ENCODE peak calls at places on chromosomes 16 and 17, in seven cellular contexts. One of them, this sample, is unnamed.

GRCh38 chr17:66190738-66191606 is 961 bp downstream of the CEP112 start:
- DNase-seq in CD8-positive, alpha-beta T cell: no peak
- DNase-seq in ovary: no peak
- DNase-seq in tibial nerve: no peak
- DNase-seq in PC-3: peak
- DNase-seq in heart right ventricle: no peak
- DNase-seq in fibroblast of villous mesenchyme: peak
- DNase-seq in this sample: no peak

GRCh38 chr17:4953461-4953961 is 2.6 kb downstream of the ENO3 start:
- DNase-seq in CD8-positive, alpha-beta T cell: no peak
- DNase-seq in fibroblast of villous mesenchyme: peak
- DNase-seq in ovary: no peak
- DNase-seq in tibial nerve: no peak
- DNase-seq in heart right ventricle: no peak
- DNase-seq in PC-3: no peak
- DNase-seq in this sample: no peak

GRCh38 chr16:70740919-70741778 is 55.3 kb upstream of the MTSS2 start:
- DNase-seq in ovary: no peak
- DNase-seq in CD8-positive, alpha-beta T cell: peak
- DNase-seq in tibial nerve: no peak
- DNase-seq in fibroblast of villous mesenchyme: peak
- DNase-seq in heart right ventricle: no peak
- DNase-seq in PC-3: no peak
- DNase-seq in this sample: peak

GRCh38 chr17:2057714-2058520 is 3.0 kb downstream of the HIC1 start:
- DNase-seq in ovary: peak
- DNase-seq in heart right ventricle: no peak
- DNase-seq in CD8-positive, alpha-beta T cell: no peak
- DNase-seq in tibial nerve: no peak
- DNase-seq in fibroblast of villous mesenchyme: peak
- DNase-seq in PC-3: no peak
- DNase-seq in this sample: no peak

GRCh38 chr17:41781404-41782110 is 5.0 kb downstream of the JUP start:
- DNase-seq in heart right ventricle: peak
- DNase-seq in fibroblast of villous mesenchyme: peak
- DNase-seq in PC-3: no peak
- DNase-seq in tibial nerve: no peak
- DNase-seq in ovary: no peak
- DNase-seq in CD8-positive, alpha-beta T cell: no peak
- DNase-seq in this sample: no peak

GRCh38 chr16:3458852-3459361 is 15.4 kb downstream of the NAA60 start:
- DNase-seq in tibial nerve: no peak
- DNase-seq in CD8-positive, alpha-beta T cell: no peak
- DNase-seq in ovary: no peak
- DNase-seq in heart right ventricle: no peak
- DNase-seq in PC-3: peak
- DNase-seq in fibroblast of villous mesenchyme: peak
- DNase-seq in this sample: peak

GRCh38 chr17:17326275-17326875 is 23.2 kb downstream of the NT5M start:
- DNase-seq in ovary: no peak
- DNase-seq in heart right ventricle: no peak
- DNase-seq in tibial nerve: no peak
- DNase-seq in fibroblast of villous mesenchyme: no peak
- DNase-seq in CD8-positive, alpha-beta T cell: no peak
- DNase-seq in PC-3: no peak
- DNase-seq in this sample: no peak

GRCh38 chr17:16150251-16150859 is 65.0 kb downstream of the NCOR1 start:
- DNase-seq in PC-3: peak
- DNase-seq in ovary: no peak
- DNase-seq in fibroblast of villous mesenchyme: peak
- DNase-seq in tibial nerve: no peak
- DNase-seq in CD8-positive, alpha-beta T cell: no peak
- DNase-seq in heart right ventricle: no peak
- DNase-seq in this sample: no peak

GRCh38 chr17:63697341-63698286 is 2.3 kb downstream of the LIMD2 start:
- DNase-seq in fibroblast of villous mesenchyme: peak
- DNase-seq in tibial nerve: no peak
- DNase-seq in heart right ventricle: peak
- DNase-seq in ovary: no peak
- DNase-seq in PC-3: peak
- DNase-seq in CD8-positive, alpha-beta T cell: peak
- DNase-seq in this sample: peak

GRCh38 chr17:41917957-41918391 is 777 bp downstream of the ACLY start:
- DNase-seq in CD8-positive, alpha-beta T cell: peak
- DNase-seq in heart right ventricle: peak
- DNase-seq in fibroblast of villous mesenchyme: peak
- DNase-seq in PC-3: peak
- DNase-seq in tibial nerve: peak
- DNase-seq in ovary: peak
- DNase-seq in this sample: no peak

GRCh38 chr17:39753514-39754160 is 15.9 kb downstream of the GRB7 start:
- DNase-seq in CD8-positive, alpha-beta T cell: peak
- DNase-seq in PC-3: peak
- DNase-seq in fibroblast of villous mesenchyme: peak
- DNase-seq in heart right ventricle: peak
- DNase-seq in tibial nerve: no peak
- DNase-seq in ovary: no peak
- DNase-seq in this sample: no peak

GRCh38 chr16:27636453-27637200 is 86.7 kb downstream of the KATNIP start:
- DNase-seq in PC-3: no peak
- DNase-seq in ovary: no peak
- DNase-seq in CD8-positive, alpha-beta T cell: no peak
- DNase-seq in heart right ventricle: no peak
- DNase-seq in fibroblast of villous mesenchyme: no peak
- DNase-seq in tibial nerve: no peak
- DNase-seq in this sample: no peak

GRCh38 chr17:12386240-12386639 is 279.4 kb upstream of the MYOCD start:
- DNase-seq in tibial nerve: no peak
- DNase-seq in CD8-positive, alpha-beta T cell: no peak
- DNase-seq in heart right ventricle: no peak
- DNase-seq in ovary: no peak
- DNase-seq in fibroblast of villous mesenchyme: peak
- DNase-seq in PC-3: no peak
- DNase-seq in this sample: no peak

GRCh38 chr16:26598061-26598460 is 468.7 kb upstream of the C16orf82 start:
- DNase-seq in tibial nerve: no peak
- DNase-seq in heart right ventricle: no peak
- DNase-seq in ovary: no peak
- DNase-seq in fibroblast of villous mesenchyme: no peak
- DNase-seq in CD8-positive, alpha-beta T cell: peak
- DNase-seq in PC-3: peak
- DNase-seq in this sample: peak

GRCh38 chr17:48037924-48038323 is 327 bp upstream of the COPZ2 start:
- DNase-seq in fibroblast of villous mesenchyme: no peak
- DNase-seq in CD8-positive, alpha-beta T cell: no peak
- DNase-seq in PC-3: no peak
- DNase-seq in ovary: no peak
- DNase-seq in heart right ventricle: no peak
- DNase-seq in tibial nerve: no peak
- DNase-seq in this sample: no peak

GRCh38 chr17:82225368-82226029 is 3.3 kb upstream of the SLC16A3 start:
- DNase-seq in PC-3: no peak
- DNase-seq in ovary: no peak
- DNase-seq in tibial nerve: no peak
- DNase-seq in heart right ventricle: peak
- DNase-seq in CD8-positive, alpha-beta T cell: no peak
- DNase-seq in fibroblast of villous mesenchyme: no peak
- DNase-seq in this sample: no peak

GRCh38 chr17:40346061-40346767 is 18.3 kb downstream of the GJD3 start:
- DNase-seq in PC-3: no peak
- DNase-seq in tibial nerve: no peak
- DNase-seq in heart right ventricle: no peak
- DNase-seq in ovary: no peak
- DNase-seq in fibroblast of villous mesenchyme: no peak
- DNase-seq in CD8-positive, alpha-beta T cell: no peak
- DNase-seq in this sample: no peak

GRCh38 chr17:58183514-58183913 is 9.0 kb upstream of the EPX start:
- DNase-seq in CD8-positive, alpha-beta T cell: no peak
- DNase-seq in heart right ventricle: no peak
- DNase-seq in tibial nerve: no peak
- DNase-seq in PC-3: no peak
- DNase-seq in ovary: no peak
- DNase-seq in fibroblast of villous mesenchyme: no peak
- DNase-seq in this sample: no peak

GRCh38 chr16:66568355-66568754 is 2.1 kb downstream of the CMTM1 start:
- DNase-seq in tibial nerve: no peak
- DNase-seq in CD8-positive, alpha-beta T cell: no peak
- DNase-seq in heart right ventricle: no peak
- DNase-seq in ovary: no peak
- DNase-seq in PC-3: no peak
- DNase-seq in fibroblast of villous mesenchyme: no peak
- DNase-seq in this sample: no peak

GRCh38 chr17:13704333-13704732 is 102.6 kb upstream of the HS3ST3A1 start:
- DNase-seq in tibial nerve: no peak
- DNase-seq in heart right ventricle: no peak
- DNase-seq in PC-3: peak
- DNase-seq in fibroblast of villous mesenchyme: peak
- DNase-seq in ovary: no peak
- DNase-seq in CD8-positive, alpha-beta T cell: no peak
- DNase-seq in this sample: no peak

GRCh38 chr17:79026345-79027273 is 2.6 kb downstream of the C1QTNF1 start:
- DNase-seq in ovary: peak
- DNase-seq in tibial nerve: no peak
- DNase-seq in PC-3: peak
- DNase-seq in CD8-positive, alpha-beta T cell: no peak
- DNase-seq in heart right ventricle: peak
- DNase-seq in fibroblast of villous mesenchyme: peak
- DNase-seq in this sample: no peak
- H3K4me3 ChIP-seq in ovary: no peak
- H3K4me3 ChIP-seq in tibial nerve: no peak
- H3K4me3 ChIP-seq in PC-3: peak
- H3K4me3 ChIP-seq in CD8-positive, alpha-beta T cell: no peak
- H3K4me3 ChIP-seq in heart right ventricle: peak
- H3K4me3 ChIP-seq in fibroblast of villous mesenchyme: peak
- H3K4me3 ChIP-seq in this sample: no peak

GRCh38 chr16:29898135-29898534 is 1.2 kb downstream of the SEZ6L2 start:
- DNase-seq in heart right ventricle: no peak
- DNase-seq in CD8-positive, alpha-beta T cell: no peak
- DNase-seq in PC-3: no peak
- DNase-seq in ovary: no peak
- DNase-seq in fibroblast of villous mesenchyme: no peak
- DNase-seq in tibial nerve: no peak
- DNase-seq in this sample: no peak
- H3K4me3 ChIP-seq in heart right ventricle: no peak
- H3K4me3 ChIP-seq in CD8-positive, alpha-beta T cell: no peak
- H3K4me3 ChIP-seq in PC-3: peak
- H3K4me3 ChIP-seq in ovary: no peak
- H3K4me3 ChIP-seq in fibroblast of villous mesenchyme: no peak
- H3K4me3 ChIP-seq in tibial nerve: no peak
- H3K4me3 ChIP-seq in this sample: no peak

GRCh38 chr17:78917451-78918307 is 7.5 kb downstream of the TIMP2 start:
- DNase-seq in CD8-positive, alpha-beta T cell: no peak
- DNase-seq in heart right ventricle: no peak
- DNase-seq in PC-3: no peak
- DNase-seq in ovary: no peak
- DNase-seq in fibroblast of villous mesenchyme: no peak
- DNase-seq in tibial nerve: no peak
- DNase-seq in this sample: no peak

GRCh38 chr17:78920528-78920927 is 4.7 kb downstream of the TIMP2 start:
- DNase-seq in heart right ventricle: no peak
- DNase-seq in PC-3: no peak
- DNase-seq in fibroblast of villous mesenchyme: no peak
- DNase-seq in CD8-positive, alpha-beta T cell: no peak
- DNase-seq in tibial nerve: no peak
- DNase-seq in ovary: no peak
- DNase-seq in this sample: no peak

GRCh38 chr17:78918979-78919378 is 6.2 kb downstream of the TIMP2 start:
- DNase-seq in ovary: no peak
- DNase-seq in PC-3: no peak
- DNase-seq in fibroblast of villous mesenchyme: no peak
- DNase-seq in tibial nerve: no peak
- DNase-seq in CD8-positive, alpha-beta T cell: no peak
- DNase-seq in heart right ventricle: no peak
- DNase-seq in this sample: no peak

GRCh38 chr17:78921437-78921971 is 3.7 kb downstream of the TIMP2 start:
- DNase-seq in CD8-positive, alpha-beta T cell: no peak
- DNase-seq in ovary: no peak
- DNase-seq in heart right ventricle: peak
- DNase-seq in tibial nerve: no peak
- DNase-seq in PC-3: no peak
- DNase-seq in fibroblast of villous mesenchyme: no peak
- DNase-seq in this sample: no peak

GRCh38 chr17:78919816-78920516 is 5.2 kb downstream of the TIMP2 start:
- DNase-seq in ovary: no peak
- DNase-seq in CD8-positive, alpha-beta T cell: no peak
- DNase-seq in fibroblast of villous mesenchyme: no peak
- DNase-seq in heart right ventricle: no peak
- DNase-seq in PC-3: no peak
- DNase-seq in tibial nerve: no peak
- DNase-seq in this sample: no peak
- H3K4me3 ChIP-seq in ovary: peak
- H3K4me3 ChIP-seq in CD8-positive, alpha-beta T cell: no peak
- H3K4me3 ChIP-seq in fibroblast of villous mesenchyme: no peak
- H3K4me3 ChIP-seq in heart right ventricle: no peak
- H3K4me3 ChIP-seq in PC-3: no peak
- H3K4me3 ChIP-seq in tibial nerve: no peak
- H3K4me3 ChIP-seq in this sample: no peak

DNA sequence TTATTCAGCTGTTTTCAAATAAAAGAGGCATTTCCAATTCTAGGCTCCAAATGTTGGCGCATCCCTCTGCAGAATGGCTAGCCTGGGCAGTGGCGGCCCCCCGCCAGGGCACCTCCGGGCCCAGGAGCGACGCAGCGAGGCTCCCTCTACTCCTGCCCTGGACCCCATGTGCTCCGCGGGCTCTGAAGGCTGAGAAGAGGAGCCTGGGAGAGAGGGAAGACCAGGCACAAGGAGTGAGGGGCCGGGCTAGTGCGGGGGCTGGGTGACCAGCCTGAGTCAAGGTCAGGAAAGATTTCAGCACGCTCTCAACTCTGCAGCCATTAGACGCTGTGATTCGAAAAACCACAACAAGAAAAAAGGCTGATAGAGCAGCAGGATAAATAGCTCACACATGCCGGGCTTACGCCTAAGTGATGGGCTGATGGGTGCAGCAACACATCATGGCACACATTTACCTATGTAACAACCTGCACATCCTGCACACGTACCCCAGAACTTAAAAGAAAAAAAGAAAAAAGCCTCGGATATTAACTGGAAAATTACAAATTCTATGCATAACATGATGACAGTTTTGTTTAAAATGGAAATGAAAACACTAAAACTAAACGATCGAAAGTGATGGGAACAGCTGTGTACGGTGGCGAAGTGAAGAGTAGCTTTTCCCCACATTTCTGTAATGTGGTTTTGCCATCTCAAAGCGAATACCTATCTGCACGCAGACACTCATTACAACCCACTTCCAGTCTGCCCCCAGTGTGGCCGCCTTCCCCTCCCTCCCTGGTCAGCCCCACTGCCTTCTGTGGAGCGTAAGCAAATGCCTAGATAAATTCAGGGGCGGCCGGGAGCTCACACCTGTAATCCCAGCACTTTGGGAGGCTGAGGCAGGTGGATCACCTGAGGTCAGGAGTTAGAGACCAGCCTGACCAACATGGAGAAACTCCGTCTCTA is 44.4 kb downstream of the MAP1LC3B start:
- DNase-seq in CD8-positive, alpha-beta T cell: no peak
- DNase-seq in heart right ventricle: no peak
- DNase-seq in fibroblast of villous mesenchyme: peak
- DNase-seq in PC-3: no peak
- DNase-seq in tibial nerve: no peak
- DNase-seq in ovary: peak
- DNase-seq in this sample: peak
- H3K4me3 ChIP-seq in CD8-positive, alpha-beta T cell: no peak
- H3K4me3 ChIP-seq in heart right ventricle: peak
- H3K4me3 ChIP-seq in fibroblast of villous mesenchyme: no peak
- H3K4me3 ChIP-seq in PC-3: peak
- H3K4me3 ChIP-seq in tibial nerve: no peak
- H3K4me3 ChIP-seq in ovary: no peak
- H3K4me3 ChIP-seq in this sample: no peak